ENCODE peak calls at places on chromosomes 1 and 21, in five cellular contexts. A is sigmoid colon, F is adrenal gland, I is GM12891, K is tibial nerve. C is an unnamed sample.
A peak's percentile ranks its signal among the peaks of the same experiment; 100 is the strongest.

GRCh38 chr1:230940848-230941247 is 37.8 kb downstream of the TTC13 start:
- DNase-seq in A (no peak), F (no peak), I (no peak), K (no peak), C (no peak)

GRCh38 chr1:29052951-29053350 is 70.8 kb downstream of the TMEM200B start:
- DNase-seq in A (no peak), F (no peak), I (no peak), K (no peak), C (no peak)

GRCh38 chr1:226778657-226779058 is 39.6 kb upstream of the ITPKB start:
- DNase-seq in A (peak; percentile 86), F (peak; percentile 76), I (no peak), K (no peak), C (peak; percentile 72)

GRCh38 chr1:227947425-227947677 is 381 bp downstream of the WNT9A start:
- DNase-seq in A (peak; percentile 71), F (no peak), I (no peak), K (no peak), C (peak; percentile 60)

GRCh38 chr1:20847619-20848080 is 60.5 kb upstream of the HP1BP3 start:
- DNase-seq in A (no peak), F (no peak), I (no peak), K (no peak), C (no peak)

GRCh38 chr21:41557884-41558283 is 49.9 kb upstream of the TMPRSS2 start:
- DNase-seq in A (no peak), F (no peak), I (no peak), K (no peak), C (no peak)

GRCh38 chr1:19454265-19455198 is 30.8 kb downstream of the CAPZB start:
- DNase-seq in A (no peak), F (no peak), I (no peak), K (no peak), C (no peak)

GRCh38 chr1:84809023-84809422 is 84.0 kb downstream of the LPAR3 start:
- DNase-seq in A (no peak), F (no peak), I (no peak), K (no peak), C (no peak)

GRCh38 chr1:22250724-22251123 is 107.8 kb upstream of the WNT4 start:
- DNase-seq in A (no peak), F (no peak), I (no peak), K (no peak), C (no peak)

GRCh38 chr21:27275294-27275927 is 308.5 kb upstream of the ADAMTS5 start:
- DNase-seq in A (no peak), F (no peak), I (no peak), K (no peak), C (peak; percentile 14)

GRCh38 chr1:192810253-192810880 is 1.5 kb downstream of the RGS2 start:
- DNase-seq in A (peak; percentile 73), F (peak; percentile 70), I (no peak), K (no peak), C (no peak)

GRCh38 chr1:8482844-8483436 is 165.0 kb downstream of the SLC45A1 start:
- DNase-seq in A (no peak), F (no peak), I (no peak), K (no peak), C (no peak)

GRCh38 chr1:181057079-181057478 is 23.3 kb downstream of the MR1 start:
- DNase-seq in A (no peak), F (no peak), I (no peak), K (no peak), C (no peak)

GRCh38 chr1:14875781-14876564 is 277.5 kb downstream of the KAZN start:
- DNase-seq in A (no peak), F (no peak), I (no peak), K (no peak), C (no peak)

GRCh38 chr1:33004628-33005027 is 32.1 kb downstream of the AK2 start:
- DNase-seq in A (no peak), F (no peak), I (no peak), K (no peak), C (no peak)

GRCh38 chr1:117284408-117285215 is 73.9 kb upstream of the VTCN1 start:
- DNase-seq in A (no peak), F (no peak), I (no peak), K (no peak), C (peak; percentile 42)

GRCh38 chr21:25427828-25428227 is 179.5 kb downstream of the MRPL39 start:
- DNase-seq in A (no peak), F (no peak), I (no peak), K (no peak), C (no peak)

GRCh38 chr1:20178634-20179368 is 7.1 kb upstream of the UBXN10 start:
- DNase-seq in A (peak; percentile 80), F (no peak), I (no peak), K (no peak), C (no peak)

GRCh38 chr1:93093332-93094006 is 14.4 kb downstream of the MTF2 start:
- DNase-seq in A (no peak), F (no peak), I (no peak), K (no peak), C (no peak)

GRCh38 chr1:238621405-238621804 is 730.7 kb upstream of the ZP4 start:
- DNase-seq in A (no peak), F (no peak), I (no peak), K (no peak), C (no peak)

GRCh38 chr1:22711591-22712501 is 1.2 kb downstream of the EPHB2 start:
- DNase-seq in A (no peak), F (no peak), I (no peak), K (no peak), C (no peak)

GRCh38 chr1:117599286-117599685 is 6.6 kb upstream of the TENT5C start:
- DNase-seq in A (no peak), F (no peak), I (no peak), K (no peak), C (no peak)

GRCh38 chr1:204506969-204507316 is 9.3 kb upstream of the MDM4 start:
- DNase-seq in A (peak; percentile 91), F (peak; percentile 97), I (no peak), K (peak; percentile 98), C (no peak)

GRCh38 chr1:40239626-40240025 is 8.1 kb upstream of the TMCO2 start:
- DNase-seq in A (no peak), F (no peak), I (no peak), K (no peak), C (no peak)

GRCh38 chr1:220783453-220783852 is 3.3 kb upstream of the MTARC1 start:
- DNase-seq in A (no peak), F (no peak), I (no peak), K (no peak), C (no peak)

DNA sequence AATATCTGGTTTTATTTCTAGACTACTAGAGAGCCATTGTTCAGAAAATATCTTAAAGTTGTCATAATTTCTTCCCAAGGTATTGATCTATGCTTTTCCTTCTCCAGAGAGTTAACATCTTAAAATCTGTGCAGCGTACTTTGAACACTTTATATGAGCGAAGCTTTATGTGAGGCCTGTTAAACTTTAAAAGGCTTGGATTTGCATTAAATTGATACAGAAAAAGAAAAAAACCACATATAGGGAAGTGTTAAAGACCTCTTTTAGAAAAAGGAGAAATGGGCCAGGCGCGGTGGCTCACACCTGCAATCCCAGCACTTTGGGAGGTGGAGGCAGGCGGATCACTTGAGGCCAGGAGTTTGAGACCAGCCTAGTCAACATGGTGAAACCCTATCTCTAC is 59.2 kb upstream of the MORC3 start:
- DNase-seq in A (no peak), F (no peak), I (no peak), K (no peak), C (no peak)
- TF ChIP-seq POLR2A in A (no peak), F (no peak), I (no peak), K (no peak), C (no peak)

GRCh38 chr1:15886613-15887167 is 39.2 kb downstream of the SPEN start:
- DNase-seq in A (no peak), F (no peak), I (no peak), K (no peak), C (no peak)
- TF ChIP-seq POLR2A in A (no peak), F (no peak), I (no peak), K (no peak), C (no peak)

GRCh38 chr1:77412069-77412793 is 130.4 kb downstream of the AK5 start:
- DNase-seq in A (no peak), F (no peak), I (no peak), K (no peak), C (peak; percentile 25)
- TF ChIP-seq POLR2A in A (no peak), F (no peak), I (no peak), K (no peak), C (no peak)

GRCh38 chr1:94730450-94730849 is 89.7 kb upstream of the SLC44A3 start:
- DNase-seq in A (no peak), F (no peak), I (no peak), K (no peak), C (no peak)

GRCh38 chr1:94734963-94735899 is 84.9 kb upstream of the SLC44A3 start:
- DNase-seq in A (no peak), F (peak; percentile 72), I (no peak), K (no peak), C (no peak)

GRCh38 chr1:94729287-94729686 is 90.9 kb upstream of the SLC44A3 start:
- DNase-seq in A (no peak), F (no peak), I (no peak), K (no peak), C (no peak)

GRCh38 chr1:94727846-94728715 is 92.1 kb upstream of the SLC44A3 start:
- DNase-seq in A (no peak), F (peak; percentile 72), I (no peak), K (peak; percentile 13), C (peak; percentile 62)

GRCh38 chr1:94731891-94732290 is 88.3 kb upstream of the SLC44A3 start:
- DNase-seq in A (no peak), F (no peak), I (no peak), K (no peak), C (no peak)
- TF ChIP-seq POLR2A in A (no peak), F (no peak), I (no peak), K (no peak), C (no peak)

DNA sequence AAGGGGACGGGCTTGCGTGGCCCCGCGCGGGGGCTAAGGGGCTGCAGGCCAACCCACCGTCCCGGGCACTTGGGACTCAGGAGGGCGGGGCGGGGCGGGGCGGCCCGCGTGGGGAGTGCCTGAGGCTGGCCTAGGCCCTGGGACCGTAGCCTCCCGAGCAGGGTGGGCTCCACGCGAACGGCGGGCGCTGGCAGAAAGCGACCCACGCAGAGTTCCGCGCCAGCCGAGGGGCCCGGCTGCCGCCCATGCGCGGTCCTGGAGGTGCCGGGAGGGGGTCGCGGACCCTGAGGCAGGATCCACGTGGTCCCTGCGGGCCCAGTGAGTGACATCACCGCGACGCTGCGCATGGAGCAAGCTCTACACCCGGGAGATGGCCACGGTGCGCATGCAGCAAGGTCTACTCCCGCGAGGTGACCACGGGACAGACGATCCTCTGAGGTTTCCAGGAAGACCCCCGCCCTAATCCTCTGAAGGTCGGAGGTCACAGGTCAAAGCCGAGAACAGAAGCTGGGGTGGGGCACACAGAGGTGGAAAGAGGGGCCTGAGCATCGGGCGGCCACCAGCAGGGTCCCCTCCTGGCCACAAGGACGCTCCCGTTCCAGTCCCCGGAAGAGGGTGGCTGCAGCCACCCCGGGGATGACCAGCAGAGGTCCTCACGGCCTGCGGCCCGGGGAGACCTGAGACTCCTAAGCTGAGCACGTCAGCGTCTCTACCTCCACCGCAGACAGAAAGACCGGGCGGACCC is 13.5 kb upstream of the SLC19A1 start:
- DNase-seq in A (peak; percentile 95), F (peak; percentile 94), I (peak; percentile 96), K (no peak), C (peak; percentile 98)
- TF ChIP-seq POLR2A in A (no peak), F (peak; percentile 32), I (no peak), K (peak; percentile 33), C (no peak)